ENCODE peak calls at places on chromosome 1, in nine cellular contexts. Q, B, D, W, K, N, E, Y and I are unnamed samples.
A peak's percentile ranks its signal among the peaks of the same experiment; 100 is the strongest.

GRCh38 chr1:25612421-25612820 is 4.2 kb upstream of the MAN1C1 start:
- DNase-seq in D (no peak), W (no peak), N (no peak), K (no peak), E (no peak), Y (no peak), Q (no peak), B (no peak), I (no peak)

GRCh38 chr1:51247022-51247421 is 10.9 kb downstream of the RNF11 start:
- DNase-seq in W (no peak), Q (no peak), N (no peak), B (no peak), E (no peak), K (no peak), D (no peak), Y (no peak), I (no peak)

GRCh38 chr1:77642196-77642595 is 40.3 kb downstream of the ZZZ3 start:
- DNase-seq in K (no peak), Q (no peak), W (no peak), B (no peak), E (no peak), Y (no peak), N (peak; percentile 38), D (no peak), I (no peak)

GRCh38 chr1:214019499-214019898 is 31.7 kb downstream of the PROX1 start:
- DNase-seq in K (no peak), B (no peak), E (no peak), N (no peak), Q (no peak), D (no peak), Y (no peak), W (no peak), I (no peak)

GRCh38 chr1:11769274-11769673 is 7.3 kb downstream of the C1orf167 start:
- DNase-seq in W (no peak), K (no peak), N (no peak), Q (no peak), D (no peak), Y (no peak), B (no peak), E (no peak), I (no peak)

GRCh38 chr1:27436204-27437159 is 44.1 kb downstream of the GPR3 start:
- DNase-seq in E (no peak), B (no peak), K (no peak), Q (no peak), W (peak; percentile 38), D (no peak), N (peak; percentile 60), Y (peak; percentile 68), I (peak; percentile 27)

GRCh38 chr1:183218981-183219621 is 33.0 kb downstream of the LAMC2 start:
- DNase-seq in Y (no peak), Q (no peak), W (peak; percentile 32), N (no peak), K (peak; percentile 45), D (no peak), E (no peak), B (peak; percentile 93), I (no peak)

GRCh38 chr1:97875996-97876395 is 44.8 kb downstream of the DPYD start:
- DNase-seq in Y (no peak), K (no peak), W (no peak), E (no peak), Q (no peak), N (peak; percentile 61), B (no peak), D (no peak), I (no peak)

GRCh38 chr1:7470904-7471638 is 300.0 kb upstream of the VAMP3 start:
- DNase-seq in N (peak; percentile 99), B (peak; percentile 92), Y (peak; percentile 67), W (peak; percentile 59), E (no peak), D (peak; percentile 22), Q (no peak), K (peak; percentile 53), I (peak; percentile 88)

GRCh38 chr1:161021168-161021958 is 411 bp upstream of the F11R start:
- DNase-seq in W (peak; percentile 97), E (peak; percentile 98), B (peak; percentile 75), K (peak; percentile 82), N (peak; percentile 20), Y (peak; percentile 98), Q (peak; percentile 97), D (peak; percentile 99), I (peak; percentile 55)

GRCh38 chr1:161019767-161020572 is 982 bp downstream of the F11R start:
- DNase-seq in B (no peak), K (no peak), N (no peak), W (no peak), Y (no peak), Q (no peak), E (no peak), D (peak; percentile 10), I (no peak)

GRCh38 chr1:161018631-161018930 is 2.4 kb downstream of the F11R start:
- DNase-seq in D (no peak), Q (no peak), B (no peak), E (no peak), N (no peak), W (no peak), K (no peak), Y (no peak), I (no peak)

GRCh38 chr1:161021959-161022332 is 994 bp upstream of the F11R start:
- DNase-seq in Q (no peak), E (no peak), N (peak; percentile 33), D (no peak), Y (no peak), W (no peak), K (no peak), B (no peak), I (no peak)

GRCh38 chr1:161020573-161021167 is at the start of gene F11R:
- DNase-seq in K (peak; percentile 35), Q (peak; percentile 50), D (peak; percentile 71), E (peak; percentile 73), N (no peak), W (peak; percentile 75), B (no peak), Y (peak; percentile 80), I (no peak)
- TF ChIP-seq POLR2A in K (peak; percentile 12), Q (peak; percentile 58), D (peak; percentile 93), E (peak; percentile 72), N (no peak), W (peak; percentile 89), B (peak; percentile 35), Y (peak; percentile 60), I (no peak)

GRCh38 chr1:84692391-84692790 is 2.1 kb upstream of the SSX2IP start:
- DNase-seq in N (no peak), E (no peak), B (no peak), Q (no peak), D (no peak), K (no peak), Y (no peak), W (no peak), I (no peak)

GRCh38 chr1:84690397-84691138 is at the start of gene SSX2IP:
- DNase-seq in E (peak; percentile 99), Y (peak; percentile 99), Q (peak; percentile 87), B (peak; percentile 99), W (peak; percentile 100), D (peak; percentile 99), K (peak; percentile 98), N (peak; percentile 97), I (peak; percentile 86)

GRCh38 chr1:84691139-84691783 is 1.0 kb upstream of the SSX2IP start:
- DNase-seq in B (no peak), N (no peak), E (no peak), K (no peak), Q (no peak), Y (no peak), W (no peak), D (no peak), I (peak; percentile 6)

GRCh38 chr1:84693774-84694173 is 3.5 kb upstream of the SSX2IP start:
- DNase-seq in D (no peak), B (no peak), K (no peak), N (no peak), Q (no peak), Y (no peak), E (no peak), W (no peak), I (no peak)

GRCh38 chr1:84693009-84693408 is 2.7 kb upstream of the SSX2IP start:
- DNase-seq in D (no peak), Q (no peak), B (no peak), W (no peak), N (no peak), E (no peak), K (no peak), Y (no peak), I (no peak)
- TF ChIP-seq POLR2A in D (no peak), Q (no peak), B (no peak), W (no peak), N (no peak), E (no peak), K (no peak), Y (no peak), I (no peak)

DNA sequence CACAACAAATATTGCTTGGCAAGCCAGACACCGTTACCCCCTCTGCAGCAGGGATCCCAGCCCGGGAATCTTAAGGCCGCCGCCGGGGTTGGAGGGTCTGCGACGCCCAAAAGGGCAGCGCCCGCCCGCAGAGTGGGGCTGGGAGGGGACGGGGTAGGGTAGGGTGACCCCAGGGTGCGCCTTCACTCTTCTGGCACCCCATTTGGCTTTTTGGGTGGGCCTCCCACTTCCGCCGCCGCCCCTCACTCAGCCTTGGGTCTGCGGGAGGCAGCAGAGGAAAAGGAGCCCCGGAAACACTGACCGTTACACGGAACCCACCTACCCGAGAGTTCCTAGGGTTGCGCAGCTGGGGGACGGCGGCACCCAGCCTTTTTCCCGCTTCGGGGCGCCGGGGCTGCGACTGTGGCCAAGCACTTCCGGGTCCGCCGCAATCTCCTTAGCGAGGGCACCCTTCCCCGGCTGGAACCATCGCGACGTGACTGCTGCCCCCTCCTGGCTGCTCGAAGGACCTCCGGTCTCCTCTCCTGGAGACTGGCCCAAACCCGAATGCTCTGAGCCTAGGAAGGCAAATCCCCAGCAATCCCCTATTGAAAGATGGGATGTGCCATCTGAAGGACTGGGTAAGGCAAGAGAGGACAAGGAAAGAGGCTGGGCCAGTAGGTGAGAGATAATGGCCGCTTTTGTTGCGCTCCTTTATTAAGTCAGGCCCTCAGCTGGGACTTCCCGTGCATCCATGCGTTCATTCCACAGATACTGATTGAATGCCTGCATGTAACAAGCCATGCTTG is at the start of gene PIGC:
- DNase-seq in W (peak; percentile 93), Q (peak; percentile 92), K (peak; percentile 92), B (peak; percentile 95), Y (peak; percentile 96), D (peak; percentile 90), N (peak; percentile 79), E (peak; percentile 93), I (peak; percentile 87)
- TF ChIP-seq POLR2A in W (peak; percentile 34), Q (peak; percentile 71), K (peak; percentile 52), B (no peak), Y (peak; percentile 43), D (peak; percentile 65), N (no peak), E (peak; percentile 54), I (peak; percentile 68)

DNA sequence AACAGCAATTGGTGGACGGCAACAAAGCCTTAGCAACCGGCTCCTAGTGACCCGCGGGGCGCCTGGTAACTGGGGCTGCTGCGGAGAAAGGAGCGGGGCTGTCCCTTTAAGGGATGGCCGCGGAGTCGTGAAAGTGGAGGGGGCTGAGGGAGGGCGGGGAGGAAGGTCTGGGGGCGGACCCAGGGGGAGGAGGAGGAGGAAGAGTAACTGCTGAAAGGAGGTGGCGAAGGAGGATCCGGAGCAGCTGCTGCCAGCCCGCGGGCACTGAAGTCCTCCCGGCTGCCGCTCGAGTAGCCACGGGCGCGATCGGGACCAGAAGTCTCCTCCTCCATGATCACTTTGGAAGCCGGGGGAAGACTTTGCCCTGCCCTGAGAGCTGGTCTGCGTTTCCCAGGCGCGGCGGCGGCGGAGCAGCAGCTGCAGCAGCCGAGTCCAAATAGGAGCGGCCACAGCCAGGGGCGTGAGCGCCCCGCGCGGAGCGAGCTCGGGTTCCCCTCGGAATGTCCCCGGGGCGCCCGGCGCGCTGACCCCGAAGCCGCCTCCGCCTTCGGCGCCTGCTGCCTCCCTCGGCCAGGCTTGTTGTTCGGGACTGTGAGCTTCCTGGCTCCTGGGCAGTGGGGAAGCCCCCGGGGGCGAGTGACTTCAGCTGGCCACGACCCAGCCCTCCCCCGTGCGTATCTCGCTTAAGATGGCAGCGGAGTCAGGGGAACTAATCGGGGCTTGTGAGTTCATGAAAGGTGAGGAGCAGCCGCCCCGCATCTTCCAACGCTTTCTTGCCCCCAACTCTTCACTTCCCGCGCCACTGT is at the start of gene CDC14A:
- DNase-seq in K (peak; percentile 93), E (peak; percentile 94), W (peak; percentile 94), N (peak; percentile 94), B (peak; percentile 97), Y (peak; percentile 96), D (peak; percentile 92), Q (peak; percentile 81), I (peak; percentile 84)
- TF ChIP-seq POLR2A in K (peak; percentile 83), E (peak; percentile 62), W (peak; percentile 87), N (peak; percentile 24), B (peak; percentile 79), Y (peak; percentile 86), D (peak; percentile 92), Q (peak; percentile 71), I (peak; percentile 94)